ENCODE peak calls at places on chromosome 15, in seven cellular contexts. F, G, O, P, U, S and X are unnamed samples. For H3K36me3, the result is how much of the 10 kb centered on the place peaks cover.

GRCh38 chr15:51771773-51772172 is 20.4 kb downstream of the TMOD2 start:
- DNase-seq in F (no peak), G (no peak), O (no peak), P (no peak), U (no peak), S (no peak), X (no peak)

GRCh38 chr15:66862111-66862815 is 160.2 kb downstream of the SMAD6 start:
- DNase-seq in F (no peak), G (no peak), O (peak), P (no peak), U (no peak), S (no peak), X (no peak)

GRCh38 chr15:81338422-81339007 is 14.6 kb upstream of the STARD5 start:
- DNase-seq in F (no peak), G (no peak), O (peak), P (no peak), U (no peak), S (peak), X (peak)

GRCh38 chr15:99168601-99169580 is 64.0 kb downstream of the SYNM start:
- DNase-seq in F (no peak), G (no peak), O (no peak), P (no peak), U (no peak), S (no peak), X (no peak)

GRCh38 chr15:37984368-37984767 is 49.9 kb downstream of the TMCO5A start:
- DNase-seq in F (no peak), G (no peak), O (no peak), P (no peak), U (no peak), S (no peak), X (no peak)

GRCh38 chr15:89647191-89647851 is 7.9 kb downstream of the KIF7 start:
- DNase-seq in F (no peak), G (peak), O (peak), P (peak), U (peak), S (peak), X (peak)

GRCh38 chr15:94387442-94387841 is 156.1 kb downstream of the MCTP2 start:
- DNase-seq in F (no peak), G (no peak), O (no peak), P (no peak), U (no peak), S (no peak), X (no peak)

GRCh38 chr15:40754574-40754882 is 526 bp downstream of the RMDN3 start:
- DNase-seq in F (no peak), G (no peak), O (peak), P (no peak), U (peak), S (peak), X (no peak)

GRCh38 chr15:69044899-69045298 is 30.4 kb downstream of the NOX5 start:
- DNase-seq in F (no peak), G (no peak), O (peak), P (no peak), U (no peak), S (peak), X (no peak)

GRCh38 chr15:64105113-64105704 is 9.4 kb downstream of the SNX1 start:
- DNase-seq in F (no peak), G (no peak), O (no peak), P (no peak), U (no peak), S (peak), X (no peak)

GRCh38 chr15:73755481-73755880 is 2.3 kb upstream of the INSYN1 start:
- DNase-seq in F (no peak), G (no peak), O (no peak), P (no peak), U (no peak), S (no peak), X (no peak)

GRCh38 chr15:73624530-73624929 is 8.7 kb downstream of the NPTN start:
- DNase-seq in F (no peak), G (no peak), O (no peak), P (no peak), U (no peak), S (no peak), X (no peak)

GRCh38 chr15:66715736-66716667 is 14.0 kb downstream of the SMAD6 start:
- DNase-seq in F (no peak), G (no peak), O (no peak), P (no peak), U (no peak), S (no peak), X (no peak)

GRCh38 chr15:74441248-74441939 is 7.6 kb upstream of the SEMA7A start:
- DNase-seq in F (no peak), G (no peak), O (no peak), P (no peak), U (no peak), S (no peak), X (no peak)

GRCh38 chr15:24848050-24848449 is 106.7 kb upstream of the SNRPN start:
- DNase-seq in F (no peak), G (no peak), O (no peak), P (no peak), U (no peak), S (peak), X (no peak)

GRCh38 chr15:46091860-46092450 is 457.1 kb downstream of the SQOR start:
- DNase-seq in F (no peak), G (no peak), O (peak), P (no peak), U (no peak), S (peak), X (no peak)

GRCh38 chr15:66997212-66997611 is 68.2 kb upstream of the SMAD3 start:
- DNase-seq in F (no peak), G (no peak), O (peak), P (no peak), U (no peak), S (peak), X (no peak)

GRCh38 chr15:64629063-64629462 is 146.3 kb downstream of the RBPMS2 start:
- DNase-seq in F (no peak), G (no peak), O (no peak), P (no peak), U (no peak), S (no peak), X (no peak)

GRCh38 chr15:44092221-44092620 is 102.8 kb downstream of the FRMD5 start:
- DNase-seq in F (no peak), G (no peak), O (no peak), P (no peak), U (no peak), S (peak), X (no peak)

GRCh38 chr15:101123222-101123910 is 128.5 kb downstream of the CHSY1 start:
- DNase-seq in F (no peak), G (no peak), O (no peak), P (no peak), U (no peak), S (peak), X (no peak)

GRCh38 chr15:80643296-80643965 is 51.7 kb upstream of the ABHD17C start:
- DNase-seq in F (no peak), G (no peak), O (no peak), P (no peak), U (no peak), S (peak), X (no peak)

GRCh38 chr15:23069496-23070166 is 30.3 kb upstream of the TUBGCP5 start:
- DNase-seq in F (no peak), G (no peak), O (peak), P (no peak), U (no peak), S (no peak), X (no peak)

GRCh38 chr15:50377867-50378751 is 23.1 kb upstream of the GABPB1 start:
- DNase-seq in F (no peak), G (no peak), O (no peak), P (no peak), U (no peak), S (peak), X (no peak)

GRCh38 chr15:76932090-76932966 is 779 bp downstream of the RCN2 start:
- DNase-seq in F (no peak), G (no peak), O (no peak), P (peak), U (no peak), S (peak), X (no peak)

GRCh38 chr15:98611031-98611430 is 37.3 kb upstream of the IGF1R start:
- DNase-seq in F (no peak), G (no peak), O (no peak), P (no peak), U (no peak), S (no peak), X (no peak)

GRCh38 chr15:50227076-50227475 is 38.5 kb downstream of the HDC start:
- DNase-seq in F (no peak), G (no peak), O (peak), P (no peak), U (no peak), S (peak), X (no peak)

GRCh38 chr15:70160803-70161565 is 63.3 kb upstream of the TLE3 start:
- DNase-seq in F (no peak), G (no peak), O (no peak), P (no peak), U (no peak), S (no peak), X (no peak)

GRCh38 chr15:85580914-85581313 is 200.5 kb downstream of the AKAP13 start:
- DNase-seq in F (no peak), G (peak), O (no peak), P (peak), U (peak), S (no peak), X (no peak)

GRCh38 chr15:88250826-88251225 is 5.7 kb downstream of the NTRK3 start:
- DNase-seq in F (no peak), G (no peak), O (no peak), P (no peak), U (no peak), S (no peak), X (no peak)

GRCh38 chr15:35557544-35557943 is 11.6 kb upstream of the DPH6 start:
- DNase-seq in F (no peak), G (no peak), O (peak), P (no peak), U (no peak), S (peak), X (no peak)

GRCh38 chr15:55279100-55279745 is 10.4 kb downstream of the RAB27A start:
- DNase-seq in F (no peak), G (no peak), O (no peak), P (no peak), U (no peak), S (no peak), X (no peak)

GRCh38 chr15:29021901-29022300 is 136.1 kb downstream of the APBA2 start:
- DNase-seq in F (no peak), G (no peak), O (no peak), P (no peak), U (no peak), S (peak), X (no peak)

GRCh38 chr15:81959196-81959595 is 86.6 kb downstream of the MEX3B start:
- DNase-seq in F (no peak), G (no peak), O (no peak), P (no peak), U (no peak), S (no peak), X (no peak)

GRCh38 chr15:52191207-52191606 is at the start of gene GNB5:
- DNase-seq in F (no peak), G (no peak), O (no peak), P (no peak), U (no peak), S (no peak), X (no peak)

GRCh38 chr15:57395292-57395691 is 19.0 kb downstream of the CGNL1 start:
- DNase-seq in F (no peak), G (no peak), O (peak), P (no peak), U (no peak), S (peak), X (no peak)

GRCh38 chr15:40087991-40088928 is 20.4 kb downstream of the BMF start:
- DNase-seq in F (no peak), G (no peak), O (no peak), P (no peak), U (no peak), S (no peak), X (no peak)

GRCh38 chr15:55564347-55565145 is 23.6 kb downstream of the PYGO1 start:
- DNase-seq in F (no peak), G (no peak), O (no peak), P (no peak), U (no peak), S (no peak), X (no peak)

GRCh38 chr15:63323798-63324651 is 46.6 kb downstream of the APH1B start:
- DNase-seq in F (no peak), G (no peak), O (peak), P (no peak), U (no peak), S (no peak), X (no peak)

GRCh38 chr15:59259137-59259943 is 52.7 kb downstream of the LDHAL6B start:
- DNase-seq in F (no peak), G (no peak), O (no peak), P (no peak), U (no peak), S (no peak), X (no peak)

GRCh38 chr15:59260090-59260489 is 53.4 kb downstream of the LDHAL6B start:
- DNase-seq in F (no peak), G (no peak), O (no peak), P (no peak), U (no peak), S (no peak), X (no peak)

GRCh38 chr15:59258317-59258716 is 51.7 kb downstream of the LDHAL6B start:
- DNase-seq in F (no peak), G (no peak), O (no peak), P (no peak), U (no peak), S (no peak), X (no peak)

GRCh38 chr15:59266015-59266414 is 59.4 kb downstream of the LDHAL6B start:
- DNase-seq in F (no peak), G (no peak), O (no peak), P (no peak), U (no peak), S (no peak), X (no peak)

DNA sequence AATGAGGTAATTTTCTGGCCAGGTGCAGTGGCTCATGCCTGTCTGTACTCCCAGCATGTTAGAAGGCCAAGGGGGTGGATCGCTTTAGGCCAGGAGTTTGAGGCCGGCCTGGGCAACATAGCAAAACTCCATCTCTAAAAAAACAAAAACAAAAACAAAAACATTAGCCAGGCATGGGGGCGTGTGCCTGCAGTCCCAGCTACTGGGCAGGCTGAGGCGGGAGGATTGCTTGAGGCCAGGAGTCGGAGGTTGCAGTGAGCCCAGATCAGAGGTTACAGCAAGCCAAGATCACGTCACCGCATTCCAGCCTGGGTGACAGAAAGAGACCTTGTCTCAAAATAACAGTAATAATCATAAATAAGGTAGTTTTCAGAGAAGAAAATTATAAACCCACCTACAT is 55.7 kb downstream of the LDHAL6B start:
- DNase-seq in F (no peak), G (no peak), O (no peak), P (no peak), U (no peak), S (no peak), X (no peak)
- H3K36me3 ChIP-seq in F (under half), G (under half), O (under half), P (under half), U (under half), S (under half), X (under half)

DNA sequence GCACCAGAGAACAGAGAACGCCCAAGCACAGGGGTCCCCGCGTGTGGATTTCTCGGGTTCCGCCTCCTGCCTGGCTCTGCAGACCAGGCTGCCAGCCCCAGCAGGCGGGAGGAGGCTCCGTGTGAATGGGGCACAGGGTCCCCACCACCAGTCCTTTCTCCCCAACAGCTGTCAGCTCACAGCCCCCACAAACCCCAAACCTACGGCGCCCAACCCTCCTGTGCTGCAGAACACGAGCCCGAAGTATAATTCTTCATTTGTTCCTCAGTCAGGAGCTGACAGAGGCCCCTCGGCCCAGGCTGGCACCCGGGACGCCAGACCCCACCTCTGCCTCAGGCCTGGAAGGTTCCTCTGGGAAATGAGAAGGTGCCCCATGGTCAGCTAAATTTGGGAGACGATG is 78.0 kb downstream of the TBC1D2B start:
- DNase-seq in F (no peak), G (no peak), O (no peak), P (no peak), U (no peak), S (no peak), X (no peak)
- H3K36me3 ChIP-seq in F (half or more), G (under half), O (under half), P (under half), U (half or more), S (under half), X (under half)

DNA sequence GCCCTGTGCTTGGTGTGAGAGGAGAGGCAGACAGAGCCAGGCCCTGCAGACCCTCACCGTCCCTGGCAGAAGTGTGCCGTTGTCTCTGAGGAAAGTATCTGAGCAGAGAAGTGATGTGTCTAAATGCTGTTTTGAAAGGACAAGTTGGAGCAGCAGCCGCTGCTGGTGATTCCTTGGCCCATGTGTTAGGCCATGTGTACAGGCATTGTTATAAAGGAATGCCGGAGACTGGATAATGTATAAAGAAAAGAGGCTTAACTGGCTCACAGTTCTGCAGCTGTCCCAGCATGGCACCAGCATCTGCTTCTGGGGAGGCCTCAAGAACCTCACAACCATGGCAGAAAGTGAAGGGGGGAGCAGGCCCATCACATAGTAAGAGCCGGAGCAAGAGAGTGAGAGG is 334.6 kb upstream of the ATP10A start:
- DNase-seq in F (no peak), G (no peak), O (no peak), P (no peak), U (no peak), S (no peak), X (no peak)
- H3K36me3 ChIP-seq in F (under half), G (under half), O (under half), P (under half), U (under half), S (under half), X (under half)

GRCh38 chr15:92963794-92964193 is 63.7 kb downstream of the CHD2 start:
- DNase-seq in F (no peak), G (no peak), O (no peak), P (no peak), U (no peak), S (no peak), X (no peak)
- H3K36me3 ChIP-seq in F (under half), G (half or more), O (half or more), P (half or more), U (half or more), S (half or more), X (under half)